ENCODE peak calls at places on chromosomes 11 and 22, in six cellular contexts. R, P, T, F, B and H are unnamed samples.
A peak's percentile ranks its signal among the peaks of the same experiment; 100 is the strongest.

GRCh38 chr11:119370486-119371046 is 10.9 kb downstream of the USP2 start:
- DNase-seq in R (no peak), P (peak; percentile 75), T (no peak), F (no peak), B (no peak), H (peak; percentile 24)

GRCh38 chr11:8333431-8334401 is 70.0 kb upstream of the LMO1 start:
- DNase-seq in R (no peak), P (no peak), T (no peak), F (no peak), B (no peak), H (no peak)

GRCh38 chr11:134224710-134225662 is 515 bp downstream of the VPS26B start:
- DNase-seq in R (peak; percentile 23), P (peak; percentile 78), T (peak; percentile 75), F (peak; percentile 25), B (no peak), H (no peak)

GRCh38 chr11:119038884-119039283 is 8.2 kb upstream of the SLC37A4 start:
- DNase-seq in R (no peak), P (no peak), T (no peak), F (no peak), B (no peak), H (no peak)

GRCh38 chr11:72238040-72238450 is 5.9 kb downstream of the PHOX2A start:
- DNase-seq in R (no peak), P (no peak), T (peak; percentile 94), F (peak; percentile 51), B (peak; percentile 44), H (peak; percentile 19)

GRCh38 chr11:11567862-11568650 is 53.7 kb downstream of the GALNT18 start:
- DNase-seq in R (no peak), P (no peak), T (no peak), F (no peak), B (peak; percentile 22), H (no peak)

GRCh38 chr22:18145676-18146388 is 4.1 kb upstream of the USP18 start:
- DNase-seq in R (no peak), P (no peak), T (no peak), F (no peak), B (no peak), H (no peak)

GRCh38 chr11:4881188-4881587 is 512 bp upstream of the OR51T1 start:
- DNase-seq in R (no peak), P (no peak), T (no peak), F (no peak), B (no peak), H (no peak)

GRCh38 chr11:101563166-101563565 is 20.6 kb downstream of the TRPC6 start:
- DNase-seq in R (no peak), P (no peak), T (no peak), F (no peak), B (no peak), H (no peak)

DNA sequence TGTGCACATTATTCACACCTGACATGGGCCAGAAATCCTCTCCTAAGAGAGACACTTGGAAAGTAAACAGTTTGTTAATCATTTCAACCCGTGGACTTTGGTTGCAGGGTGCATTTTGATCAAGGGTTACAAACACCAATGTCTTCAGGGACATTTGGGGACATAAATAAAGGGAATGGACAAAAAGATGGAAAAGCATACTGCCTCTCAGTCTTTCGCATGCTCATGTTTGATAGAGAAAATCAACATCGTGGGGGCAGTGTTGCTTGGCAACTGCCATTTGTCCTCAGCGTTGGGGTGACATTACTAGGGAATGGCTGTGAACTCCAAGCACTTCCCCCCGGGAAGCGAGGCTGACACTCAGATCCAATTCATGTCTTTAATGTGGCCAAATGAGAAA is 114.7 kb upstream of the OR4B1 start:
- DNase-seq in R (no peak), P (no peak), T (no peak), F (no peak), B (no peak), H (no peak)
- H3K4me1 ChIP-seq in R (peaks cover 53% of the 10 kb centered on the region), P (peaks cover 75% of the 10 kb centered on the region), T (no peaks in the 10 kb centered on the region), F (no peaks in the 10 kb centered on the region), B (peaks cover 19% of the 10 kb centered on the region), H (peaks cover 3% of the 10 kb centered on the region)

DNA sequence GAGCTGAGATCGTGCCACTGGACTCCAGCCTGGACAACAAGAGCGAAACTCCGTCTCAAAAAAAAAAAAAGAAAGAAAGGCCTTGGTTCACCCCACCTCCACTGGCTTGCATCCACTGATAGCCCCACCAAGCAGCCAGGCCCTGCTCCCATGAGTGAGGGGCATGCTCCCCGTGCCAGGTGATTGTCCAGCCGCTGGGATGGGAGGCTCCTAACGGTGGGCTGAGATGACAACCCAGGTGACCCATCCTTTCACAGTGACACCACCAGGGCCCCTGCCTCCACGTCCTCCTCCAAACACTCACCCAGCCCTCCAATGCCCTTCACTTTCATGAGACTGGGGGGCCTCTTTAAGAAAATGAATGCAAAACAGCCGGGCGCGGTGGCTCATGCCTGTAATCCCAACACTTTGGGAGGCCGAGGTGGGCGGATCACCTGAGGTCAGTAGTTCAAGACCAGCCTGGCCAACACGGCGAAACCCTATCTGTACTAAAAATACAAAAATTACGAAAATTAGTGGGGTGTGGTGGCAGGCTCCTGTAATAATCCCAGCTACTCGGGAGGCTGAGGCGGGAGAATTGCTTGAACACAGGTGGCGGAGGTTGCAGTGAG is 8.6 kb upstream of the DERL3 start:
- DNase-seq in R (no peak), P (no peak), T (no peak), F (no peak), B (no peak), H (no peak)
- H3K36me3 ChIP-seq in R (no peaks in the 10 kb centered on the region), P (no peaks in the 10 kb centered on the region), T (no peaks in the 10 kb centered on the region), F (no peaks in the 10 kb centered on the region), B (no peaks in the 10 kb centered on the region), H (no peaks in the 10 kb centered on the region)

DNA sequence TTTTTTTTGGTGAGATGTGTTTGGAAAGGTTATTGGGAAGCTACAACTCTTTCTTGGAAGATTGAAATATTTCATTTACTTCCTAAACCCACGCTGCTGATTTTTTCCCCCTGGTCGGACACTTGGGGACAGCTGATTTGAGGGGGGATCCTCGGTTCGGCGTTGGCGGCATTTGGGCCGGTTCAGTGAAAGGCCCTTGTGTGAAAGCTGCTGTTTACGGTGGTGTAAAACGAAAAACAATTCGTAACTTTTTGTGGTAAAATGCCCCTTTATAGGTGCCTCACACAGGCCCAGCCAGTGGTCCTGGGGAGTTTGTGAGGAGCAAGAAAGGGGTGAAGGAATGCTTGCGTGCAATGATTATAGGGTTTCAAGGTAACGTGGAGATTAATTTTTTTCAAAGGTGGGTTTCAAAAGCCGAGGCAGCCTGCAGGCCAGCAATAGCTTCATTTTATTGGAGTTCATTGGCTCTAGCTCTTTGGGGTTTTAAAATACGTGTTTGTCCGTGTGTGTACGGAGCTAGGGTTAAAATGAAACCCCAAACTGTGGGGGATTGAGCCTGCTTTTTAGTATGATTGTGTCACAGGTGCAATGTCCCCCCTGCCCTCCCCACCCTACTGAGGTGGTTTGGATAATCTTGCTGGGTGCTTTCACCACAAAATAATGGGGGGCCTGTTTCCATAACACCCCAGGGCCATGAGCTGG is 77.2 kb upstream of the PPARA start:
- DNase-seq in R (no peak), P (no peak), T (no peak), F (no peak), B (no peak), H (no peak)
- H3K4me1 ChIP-seq in R (peaks cover 24% of the 10 kb centered on the region), P (peaks cover 62% of the 10 kb centered on the region), T (no peaks in the 10 kb centered on the region), F (peaks cover 53% of the 10 kb centered on the region), B (peaks cover 70% of the 10 kb centered on the region), H (peaks cover 18% of the 10 kb centered on the region)

GRCh38 chr11:78730267-78730824 is 155.7 kb upstream of the NARS2 start:
- DNase-seq in R (no peak), P (no peak), T (no peak), F (no peak), B (no peak), H (no peak)
- H3K36me3 ChIP-seq in R (no peaks in the 10 kb centered on the region), P (no peaks in the 10 kb centered on the region), T (peaks cover 47% of the 10 kb centered on the region), F (no peaks in the 10 kb centered on the region), B (no peaks in the 10 kb centered on the region), H (no peaks in the 10 kb centered on the region)

GRCh38 chr11:17778956-17779860 is 44.6 kb downstream of the KCNC1 start:
- DNase-seq in R (no peak), P (no peak), T (no peak), F (no peak), B (no peak), H (no peak)
- H3K4me1 ChIP-seq in R (no peaks in the 10 kb centered on the region), P (no peaks in the 10 kb centered on the region), T (no peaks in the 10 kb centered on the region), F (no peaks in the 10 kb centered on the region), B (no peaks in the 10 kb centered on the region), H (no peaks in the 10 kb centered on the region)